ENCODE peak calls at places on chromosome X, in six cellular contexts. K is upper lobe of left lung, H is H1, F is K562, P is ovary, X is stomach. O is an unnamed sample.

GRCh38 chrX:9141496-9141895 is 107.6 kb upstream of the FAM9B start:
- DNase-seq in X (no peak), H (no peak), F (no peak), K (no peak), P (no peak), O (no peak)

GRCh38 chrX:138986866-138987265 is 275.3 kb upstream of the FGF13 start:
- DNase-seq in H (no peak), P (no peak), F (no peak), K (no peak), X (no peak), O (no peak)

GRCh38 chrX:136865270-136866168 is 15.0 kb downstream of the RBMX start:
- DNase-seq in P (no peak), H (no peak), F (no peak), K (no peak), X (no peak), O (no peak)

GRCh38 chrX:10756365-10756915 is 136.1 kb upstream of the MID1 start:
- DNase-seq in F (no peak), H (no peak), X (no peak), P (peak; percentile 16), K (no peak), O (no peak)

GRCh38 chrX:140664939-140665338 is 44.6 kb upstream of the LINC00632 start:
- DNase-seq in F (peak; percentile 5), K (no peak), H (no peak), X (no peak), P (no peak), O (no peak)

GRCh38 chrX:114774691-114775090 is 190.8 kb downstream of the HTR2C start:
- DNase-seq in P (no peak), X (no peak), K (no peak), H (no peak), F (no peak), O (no peak)

GRCh38 chrX:49978191-49978590 is 55.8 kb downstream of the CLCN5 start:
- DNase-seq in K (no peak), F (no peak), P (no peak), X (no peak), H (no peak), O (no peak)

GRCh38 chrX:110852180-110852579 is 56.6 kb upstream of the CHRDL1 start:
- DNase-seq in X (no peak), P (no peak), F (peak; percentile 33), K (no peak), H (no peak), O (no peak)

GRCh38 chrX:46574941-46575381 is 1.4 kb downstream of the CHST7 start:
- DNase-seq in X (peak; percentile 31), P (no peak), K (peak; percentile 89), H (no peak), F (no peak), O (no peak)

GRCh38 chrX:29419774-29420553 is 795.4 kb upstream of the MAGEB2 start:
- DNase-seq in F (no peak), K (no peak), X (no peak), H (no peak), P (no peak), O (no peak)

GRCh38 chrX:67724359-67725110 is 180.7 kb downstream of the AR start:
- DNase-seq in F (no peak), H (no peak), K (no peak), X (no peak), P (no peak), O (no peak)

GRCh38 chrX:131677655-131678628 is 134.1 kb downstream of the OR13H1 start:
- DNase-seq in F (peak; percentile 71), H (peak; percentile 17), P (peak; percentile 16), X (peak; percentile 47), K (peak; percentile 17), O (no peak)

GRCh38 chrX:96704661-96705060 is 20.0 kb downstream of the DIAPH2 start:
- DNase-seq in P (no peak), F (no peak), H (no peak), X (no peak), K (no peak), O (no peak)

GRCh38 chrX:50492720-50493119 is 22.1 kb upstream of the DGKK start:
- DNase-seq in K (no peak), H (no peak), X (no peak), F (no peak), P (no peak), O (no peak)

GRCh38 chrX:18873189-18873791 is 110.6 kb downstream of the PHKA2 start:
- DNase-seq in F (no peak), H (no peak), K (no peak), X (no peak), P (no peak), O (no peak)

GRCh38 chrX:147733369-147733768 is 178.3 kb upstream of the FMR1 start:
- DNase-seq in H (no peak), P (no peak), X (no peak), K (no peak), F (no peak), O (no peak)

GRCh38 chrX:1483843-1484637 is 31.3 kb upstream of the ASMTL start:
- DNase-seq in X (no peak), K (no peak), H (no peak), F (no peak), P (no peak), O (no peak)
- H3K4me1 ChIP-seq in X (no peaks in the 10 kb centered on the region), K (peaks cover 12% of the 10 kb centered on the region), H (peaks cover 7% of the 10 kb centered on the region), F (peaks cover 15% of the 10 kb centered on the region), P (no peaks in the 10 kb centered on the region), O (no peaks in the 10 kb centered on the region)

GRCh38 chrX:51891821-51892551 is 1.4 kb upstream of the MAGED1 start:
- DNase-seq in H (no peak), K (no peak), X (no peak), P (peak; percentile 26), F (no peak), O (peak; percentile 55)
- TF ChIP-seq EP300 in H (no peak), K (no peak), X (no peak), P (no peak), F (no peak), O (no peak)

GRCh38 chrX:109732780-109733657 is at the start of gene ACSL4:
- DNase-seq in H (peak; percentile 15), X (peak; percentile 85), K (peak; percentile 98), F (peak; percentile 90), P (peak; percentile 88), O (peak; percentile 65)
- TF ChIP-seq POLR2A in H (peak; percentile 63), X (no peak), K (no peak), F (peak; percentile 78), P (peak; percentile 65), O (peak; percentile 23)

DNA sequence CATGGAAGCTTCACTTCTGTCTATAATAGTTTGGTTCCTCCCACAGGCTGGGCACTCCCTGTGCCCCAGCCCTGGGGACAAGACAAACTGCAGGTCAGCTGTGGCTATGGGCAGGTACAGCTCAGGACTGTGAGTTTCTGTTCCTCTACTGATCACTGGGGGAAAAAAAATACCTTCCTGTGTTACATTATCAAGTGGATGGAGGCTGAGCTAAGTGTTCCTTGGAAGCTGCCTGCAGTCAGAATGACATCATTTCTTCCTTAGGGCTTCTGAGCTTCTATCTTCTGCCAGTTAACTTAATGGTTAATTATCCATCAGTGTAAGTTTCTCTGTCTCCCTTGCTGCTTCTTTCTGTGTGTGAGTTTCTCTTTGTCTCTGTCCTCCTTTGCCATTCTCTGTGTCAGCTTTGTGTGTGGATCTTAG is 4.6 kb downstream of the RAB33A start:
- DNase-seq in K (no peak), X (no peak), H (no peak), F (no peak), P (no peak), O (no peak)
- H3K4me1 ChIP-seq in K (peaks cover 8% of the 10 kb centered on the region), X (no peaks in the 10 kb centered on the region), H (no peaks in the 10 kb centered on the region), F (peaks cover 28% of the 10 kb centered on the region), P (no peaks in the 10 kb centered on the region), O (peaks cover 3% of the 10 kb centered on the region)

GRCh38 chrX:54194982-54195588 is 12.0 kb upstream of the FAM120C start:
- DNase-seq in F (no peak), K (no peak), P (no peak), X (no peak), H (no peak), O (no peak)
- TF ChIP-seq EP300 in F (no peak), K (no peak), P (no peak), X (no peak), H (no peak), O (no peak)

DNA sequence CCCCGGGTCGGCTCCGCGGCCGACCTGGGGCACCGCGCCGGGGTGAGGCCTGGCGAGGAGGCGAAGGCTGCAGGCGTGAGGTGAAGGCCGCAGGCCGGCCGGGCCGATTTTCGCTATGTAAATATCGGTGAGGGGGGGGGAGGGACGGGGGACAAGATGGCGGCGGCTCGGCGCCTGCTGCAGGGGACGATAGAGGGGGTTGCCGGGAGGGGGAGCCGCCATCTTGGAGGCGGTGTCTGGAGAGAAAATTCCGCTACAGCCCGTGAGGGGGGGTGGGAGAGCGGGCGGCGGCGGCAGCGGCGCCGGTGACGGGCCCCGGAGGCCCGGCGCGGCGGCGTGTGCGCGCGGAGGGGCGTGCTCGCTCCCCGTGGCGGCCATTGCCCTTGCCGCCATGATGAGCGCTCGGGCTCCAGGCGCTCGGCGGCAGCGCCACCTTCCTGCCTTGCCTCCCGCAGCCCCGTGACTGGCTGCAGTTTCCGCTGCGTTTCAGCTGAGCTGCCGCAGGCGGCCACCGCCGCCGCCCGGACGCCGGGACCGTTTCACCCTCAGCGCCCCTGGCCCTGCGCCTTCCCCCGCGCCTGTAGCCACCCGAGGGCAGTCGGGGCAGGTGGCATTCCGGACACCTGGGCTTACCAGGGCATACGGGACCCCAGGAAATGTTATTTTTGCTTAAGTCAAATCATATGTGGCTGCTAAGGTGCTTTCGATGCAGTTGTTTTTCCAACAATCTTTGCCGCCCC is 692 bp downstream of the ZFX start:
- DNase-seq in H (peak; percentile 39), X (peak; percentile 93), K (peak; percentile 93), F (peak; percentile 86), P (peak; percentile 94), O (peak; percentile 58)
- TF ChIP-seq POLR2A in H (peak; percentile 77), X (no peak), K (no peak), F (peak; percentile 39), P (peak; percentile 58), O (peak; percentile 47)

DNA sequence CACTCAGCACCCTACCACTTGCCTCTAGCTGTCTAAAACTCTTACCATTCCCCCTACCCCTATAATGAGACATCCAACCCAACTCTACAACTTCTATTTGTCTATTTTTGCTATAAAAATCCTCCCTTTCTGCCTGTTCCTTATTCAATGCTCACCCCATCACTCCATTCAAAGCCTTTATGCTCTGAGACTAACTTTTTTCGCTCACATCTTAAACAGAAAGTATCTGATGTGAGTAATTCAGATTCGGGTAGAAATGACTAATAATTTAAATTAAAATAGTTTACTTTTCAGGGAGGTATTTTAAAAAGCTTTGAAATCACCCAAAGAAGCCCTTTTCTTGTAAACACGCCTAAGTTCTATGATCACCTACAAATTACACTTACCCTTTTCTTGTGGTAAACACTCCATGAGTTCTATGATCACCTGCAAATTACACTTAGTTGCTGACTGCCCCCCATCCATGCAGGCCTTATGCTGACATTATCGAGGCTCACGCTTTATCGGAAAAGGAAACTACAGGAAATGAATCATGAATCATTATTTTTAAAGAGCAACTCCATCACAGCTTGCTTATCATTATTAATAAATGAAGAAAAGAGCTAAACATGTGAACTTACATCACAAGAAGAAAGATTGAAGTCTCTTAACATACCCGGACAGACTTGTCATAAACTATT is 168.7 kb upstream of the PPP1R2C start:
- DNase-seq in F (no peak), K (no peak), P (no peak), X (no peak), H (no peak), O (no peak)
- H3K4me1 ChIP-seq in F (no peaks in the 10 kb centered on the region), K (no peaks in the 10 kb centered on the region), P (no peaks in the 10 kb centered on the region), X (no peaks in the 10 kb centered on the region), H (no peaks in the 10 kb centered on the region), O (no peaks in the 10 kb centered on the region)